ENCODE peak calls at places on chromosomes 6 and 20, in nine cellular contexts. W, F, T, A, D, Z, B, P and O are unnamed samples. For H3K4me1, the result is how much of the 10 kb centered on the place peaks cover.

GRCh38 chr6:147194652-147195403 is 9.4 kb upstream of the STXBP5 start:
- DNase-seq in W (no peak), F (no peak), T (no peak), A (no peak), D (peak), Z (no peak), B (no peak), P (no peak), O (no peak)

GRCh38 chr6:31462964-31463940 is 34.7 kb upstream of the MICB start:
- DNase-seq in W (peak), F (peak), T (peak), A (peak), D (peak), Z (peak), B (peak), P (peak), O (peak)

GRCh38 chr6:118468682-118469465 is 79.2 kb upstream of the PLN start:
- DNase-seq in W (no peak), F (no peak), T (no peak), A (no peak), D (peak), Z (no peak), B (no peak), P (no peak), O (no peak)

GRCh38 chr20:14561733-14562132 is 224.3 kb upstream of the FLRT3 start:
- DNase-seq in W (no peak), F (no peak), T (no peak), A (no peak), D (no peak), Z (no peak), B (no peak), P (no peak), O (no peak)

GRCh38 chr6:148971027-148971927 is 224.4 kb downstream of the UST start:
- DNase-seq in W (no peak), F (no peak), T (no peak), A (no peak), D (no peak), Z (no peak), B (no peak), P (no peak), O (no peak)

GRCh38 chr20:20895537-20895936 is 183.1 kb upstream of the RALGAPA2 start:
- DNase-seq in W (no peak), F (no peak), T (no peak), A (no peak), D (no peak), Z (no peak), B (no peak), P (no peak), O (no peak)

GRCh38 chr6:148464319-148465010 is 121.8 kb downstream of the SASH1 start:
- DNase-seq in W (peak), F (no peak), T (peak), A (peak), D (peak), Z (peak), B (peak), P (no peak), O (peak)

GRCh38 chr6:24574809-24575208 is 71.2 kb downstream of the KIAA0319 start:
- DNase-seq in W (no peak), F (no peak), T (no peak), A (no peak), D (no peak), Z (no peak), B (no peak), P (no peak), O (no peak)

GRCh38 chr6:136550045-136550329 is 235 bp downstream of the MAP7 start:
- DNase-seq in W (no peak), F (no peak), T (no peak), A (no peak), D (no peak), Z (no peak), B (no peak), P (no peak), O (peak)

GRCh38 chr6:70166088-70166958 is 136.6 kb downstream of the COL9A1 start:
- DNase-seq in W (no peak), F (peak), T (peak), A (peak), D (no peak), Z (peak), B (peak), P (peak), O (no peak)

GRCh38 chr20:21208999-21209398 is 83.1 kb downstream of the KIZ start:
- DNase-seq in W (no peak), F (no peak), T (no peak), A (no peak), D (no peak), Z (no peak), B (no peak), P (no peak), O (no peak)

GRCh38 chr6:112485140-112485539 is 138.0 kb downstream of the RFPL4B start:
- DNase-seq in W (no peak), F (no peak), T (no peak), A (no peak), D (no peak), Z (no peak), B (no peak), P (no peak), O (no peak)

GRCh38 chr6:35058827-35059522 is 82.2 kb downstream of the TCP11 start:
- DNase-seq in W (no peak), F (no peak), T (no peak), A (no peak), D (no peak), Z (no peak), B (no peak), P (peak), O (no peak)

GRCh38 chr6:166469426-166469961 is 86.8 kb upstream of the MPC1 start:
- DNase-seq in W (no peak), F (no peak), T (no peak), A (no peak), D (no peak), Z (no peak), B (no peak), P (peak), O (no peak)

GRCh38 chr6:71482742-71483141 is 194.1 kb downstream of the OGFRL1 start:
- DNase-seq in W (no peak), F (no peak), T (no peak), A (no peak), D (no peak), Z (no peak), B (no peak), P (no peak), O (no peak)

GRCh38 chr20:50478162-50479036 is 31.8 kb upstream of the PTPN1 start:
- DNase-seq in W (peak), F (peak), T (peak), A (peak), D (no peak), Z (peak), B (peak), P (peak), O (peak)

GRCh38 chr6:128311944-128312570 is 208.3 kb downstream of the PTPRK start:
- DNase-seq in W (no peak), F (no peak), T (no peak), A (no peak), D (no peak), Z (no peak), B (no peak), P (no peak), O (no peak)

GRCh38 chr20:62355527-62356142 is 11.5 kb downstream of the LAMA5 start:
- DNase-seq in W (peak), F (no peak), T (no peak), A (no peak), D (no peak), Z (peak), B (no peak), P (no peak), O (peak)

GRCh38 chr6:151675746-151676459 is 131.6 kb upstream of the ESR1 start:
- DNase-seq in W (no peak), F (peak), T (peak), A (peak), D (peak), Z (no peak), B (peak), P (peak), O (no peak)

GRCh38 chr20:59630526-59630925 is 26.2 kb downstream of the PHACTR3 start:
- DNase-seq in W (peak), F (no peak), T (no peak), A (no peak), D (no peak), Z (no peak), B (no peak), P (no peak), O (no peak)

GRCh38 chr6:70421509-70421908 is 8.2 kb downstream of the FAM135A start:
- DNase-seq in W (no peak), F (no peak), T (no peak), A (no peak), D (no peak), Z (no peak), B (no peak), P (no peak), O (no peak)

GRCh38 chr6:113997106-113997505 is 26.2 kb upstream of the HDAC2 start:
- DNase-seq in W (no peak), F (no peak), T (no peak), A (no peak), D (peak), Z (no peak), B (no peak), P (no peak), O (no peak)

GRCh38 chr6:49087372-49087771 is 375.7 kb downstream of the MMUT start:
- DNase-seq in W (no peak), F (no peak), T (no peak), A (no peak), D (no peak), Z (no peak), B (no peak), P (no peak), O (no peak)

GRCh38 chr6:33728438-33728837 is 16.9 kb upstream of the UQCC2 start:
- DNase-seq in W (no peak), F (no peak), T (no peak), A (no peak), D (no peak), Z (peak), B (no peak), P (no peak), O (no peak)

GRCh38 chr20:51636123-51636522 is 93.6 kb upstream of the NFATC2 start:
- DNase-seq in W (no peak), F (no peak), T (no peak), A (no peak), D (no peak), Z (no peak), B (no peak), P (no peak), O (no peak)

GRCh38 chr20:34938466-34939163 is 17.0 kb downstream of the GSS start:
- DNase-seq in W (peak), F (peak), T (peak), A (peak), D (no peak), Z (peak), B (peak), P (no peak), O (no peak)

GRCh38 chr6:6474170-6474920 is 114.2 kb upstream of the LY86 start:
- DNase-seq in W (no peak), F (no peak), T (no peak), A (no peak), D (no peak), Z (no peak), B (no peak), P (no peak), O (no peak)

GRCh38 chr6:21103626-21104224 is 489.8 kb upstream of the SOX4 start:
- DNase-seq in W (no peak), F (no peak), T (no peak), A (no peak), D (peak), Z (no peak), B (no peak), P (no peak), O (no peak)

GRCh38 chr20:57664476-57664875 is 44.2 kb upstream of the ZBP1 start:
- DNase-seq in W (peak), F (peak), T (peak), A (no peak), D (no peak), Z (peak), B (no peak), P (peak), O (peak)

GRCh38 chr20:18663932-18664331 is 76.1 kb downstream of the DTD1 start:
- DNase-seq in W (no peak), F (no peak), T (no peak), A (no peak), D (no peak), Z (no peak), B (no peak), P (no peak), O (no peak)

GRCh38 chr6:71238351-71238750 is 50.3 kb upstream of the OGFRL1 start:
- DNase-seq in W (no peak), F (no peak), T (no peak), A (no peak), D (no peak), Z (no peak), B (no peak), P (no peak), O (no peak)

GRCh38 chr6:114055319-114055718 is 84.4 kb upstream of the HDAC2 start:
- DNase-seq in W (no peak), F (no peak), T (no peak), A (no peak), D (no peak), Z (no peak), B (no peak), P (no peak), O (no peak)

GRCh38 chr20:5511930-5512329 is 195.2 kb upstream of the PROKR2 start:
- DNase-seq in W (no peak), F (no peak), T (no peak), A (no peak), D (no peak), Z (no peak), B (no peak), P (no peak), O (no peak)

GRCh38 chr20:3751664-3752385 is 15.7 kb downstream of the ADISSP start:
- DNase-seq in W (peak), F (peak), T (peak), A (peak), D (no peak), Z (no peak), B (peak), P (no peak), O (no peak)

GRCh38 chr6:98946877-98947410 is 802 bp downstream of the FBXL4 start:
- DNase-seq in W (no peak), F (peak), T (peak), A (peak), D (peak), Z (peak), B (peak), P (peak), O (peak)

GRCh38 chr6:52307900-52308372 is 23.4 kb upstream of the MCM3 start:
- DNase-seq in W (no peak), F (no peak), T (no peak), A (no peak), D (no peak), Z (no peak), B (no peak), P (no peak), O (no peak)
- H3K4me1 ChIP-seq in W (under half), F (under half), T (under half), A (under half), D (under half), Z (under half), B (under half), P (half or more), O (under half)

GRCh38 chr6:42401605-42401935 is 50.2 kb downstream of the TRERF1 start:
- DNase-seq in W (no peak), F (no peak), T (peak), A (no peak), D (no peak), Z (no peak), B (no peak), P (no peak), O (no peak)
- H3K4me1 ChIP-seq in W (under half), F (under half), T (under half), A (under half), D (under half), Z (under half), B (under half), P (half or more), O (under half)

DNA sequence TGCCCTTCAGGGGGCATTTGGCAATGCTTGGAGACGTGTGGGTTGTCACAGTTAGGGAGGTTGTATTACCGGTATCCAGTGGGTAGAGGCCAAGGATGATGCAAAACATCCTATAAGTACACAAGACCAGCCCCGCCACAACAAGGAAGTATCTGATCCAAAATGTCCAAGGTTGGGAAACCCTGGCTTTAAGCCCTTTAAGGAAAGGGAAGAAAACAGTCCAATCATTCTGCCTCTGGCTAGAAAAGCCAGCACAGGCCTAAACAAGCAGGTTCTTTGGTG is 3.6 kb upstream of the ZMYND8 start:
- DNase-seq in W (peak), F (no peak), T (peak), A (peak), D (peak), Z (no peak), B (peak), P (peak), O (peak)
- H3K4me1 ChIP-seq in W (under half), F (half or more), T (half or more), A (under half), D (half or more), Z (half or more), B (half or more), P (half or more), O (under half)

DNA sequence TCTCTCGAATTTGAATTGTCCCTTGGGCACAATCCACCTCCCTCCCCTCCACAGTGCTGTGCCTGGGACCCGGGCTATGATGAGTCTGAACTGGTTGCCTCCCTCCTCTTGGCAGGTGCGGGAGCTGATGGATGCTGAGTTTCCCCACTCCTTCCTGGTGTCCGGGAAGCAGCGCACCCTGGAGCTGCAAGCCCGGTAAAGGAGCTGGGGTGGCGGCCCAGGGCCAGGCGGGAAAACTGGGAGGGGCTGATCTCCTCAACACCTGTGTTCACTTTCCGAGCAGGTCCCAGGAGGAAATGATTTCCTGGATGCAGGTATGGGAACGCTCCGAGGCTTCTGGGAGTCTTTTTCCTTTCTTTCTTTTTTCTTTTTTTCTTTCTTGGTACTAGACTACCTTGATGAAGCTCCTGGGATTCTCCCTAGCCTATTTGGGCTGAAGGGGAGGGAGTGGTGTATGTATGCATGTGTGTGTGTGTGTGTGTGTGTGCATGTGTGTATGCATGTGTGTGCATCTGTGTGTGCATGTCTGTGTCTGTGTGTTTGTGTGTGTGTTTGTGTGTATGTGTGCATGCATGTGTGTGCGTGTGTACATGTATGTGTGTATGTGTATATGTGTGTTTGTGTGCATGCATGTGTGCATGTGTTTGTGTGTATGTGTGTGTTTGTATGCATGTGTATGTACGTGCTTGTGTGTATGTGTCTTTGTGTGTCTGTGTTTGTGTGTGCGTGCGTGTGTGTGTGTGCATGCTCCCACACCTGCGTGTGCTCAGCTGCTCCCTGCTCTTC is 15.2 kb downstream of the FGD2 start:
- DNase-seq in W (no peak), F (no peak), T (peak), A (peak), D (peak), Z (no peak), B (peak), P (no peak), O (no peak)
- H3K4me1 ChIP-seq in W (under half), F (under half), T (under half), A (under half), D (half or more), Z (under half), B (under half), P (under half), O (under half)

DNA sequence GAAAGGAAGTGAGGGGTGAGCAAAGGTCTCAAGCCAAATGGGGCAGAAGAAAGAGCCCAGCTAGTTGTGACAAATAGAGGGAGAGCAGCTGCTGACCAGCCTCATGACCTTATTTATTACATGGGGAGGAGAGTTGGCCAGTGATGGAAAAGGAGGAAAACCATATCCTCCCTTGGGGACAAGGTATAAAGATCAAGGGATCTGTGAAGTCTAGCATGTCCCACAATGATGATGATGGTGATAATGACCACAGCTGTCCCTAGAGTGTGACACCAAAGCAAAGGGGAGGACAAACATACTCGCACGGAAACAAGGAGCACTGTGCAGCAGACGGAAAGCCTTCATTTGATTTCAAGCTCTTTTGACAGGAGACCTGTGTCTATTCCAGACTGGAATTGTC is 190.4 kb upstream of the MCHR2 start:
- DNase-seq in W (no peak), F (no peak), T (no peak), A (no peak), D (no peak), Z (no peak), B (no peak), P (no peak), O (no peak)
- H3K4me1 ChIP-seq in W (under half), F (under half), T (under half), A (under half), D (under half), Z (under half), B (under half), P (under half), O (under half)

DNA sequence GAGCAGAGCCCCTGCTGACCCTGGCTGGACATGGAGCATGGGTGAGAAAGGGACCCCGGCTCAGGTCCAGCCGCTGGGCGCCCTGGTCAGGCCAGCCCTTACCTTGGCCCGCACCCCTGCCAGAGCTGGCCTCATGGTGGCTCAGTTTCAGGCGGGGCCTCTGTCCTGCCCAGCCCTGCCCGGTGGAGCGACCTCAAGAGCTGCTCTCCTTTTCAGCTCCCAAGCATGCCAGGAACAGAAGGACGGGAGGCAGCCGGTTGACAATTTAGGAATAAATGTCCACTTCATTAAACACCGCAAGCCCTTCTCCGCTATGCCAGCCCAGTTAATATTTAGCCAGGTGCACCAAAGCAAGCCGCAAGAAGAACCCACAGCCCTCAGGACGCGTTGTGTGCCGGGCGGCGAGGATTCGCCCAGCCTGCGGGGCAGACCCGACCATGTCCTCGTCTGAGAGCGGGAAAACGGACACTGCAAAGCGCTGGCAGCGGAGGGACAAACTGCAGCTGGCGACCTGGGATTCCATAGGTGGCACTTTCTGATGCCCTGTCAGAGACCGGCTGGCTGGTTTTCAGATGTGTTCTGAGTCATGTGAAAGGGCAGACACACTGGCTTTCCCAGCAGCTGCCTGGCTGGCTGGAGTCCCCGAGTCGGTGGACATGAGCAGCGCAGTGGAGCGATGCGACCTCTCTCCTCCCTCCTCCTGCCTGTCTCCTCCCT is 221.9 kb downstream of the TTLL2 start:
- DNase-seq in W (no peak), F (no peak), T (no peak), A (no peak), D (no peak), Z (no peak), B (no peak), P (no peak), O (peak)
- H3K4me1 ChIP-seq in W (under half), F (under half), T (under half), A (under half), D (under half), Z (under half), B (under half), P (under half), O (under half)